ENCODE peak calls at places on chromosome 10, in seven cellular contexts. One of them, this sample, is unnamed.

GRCh38 chr10:114967071-114967470 is 29.1 kb downstream of the TRUB1 start:
- DNase-seq in omental fat pad: no peak
- DNase-seq in hypothalamus: no peak
- DNase-seq in astrocyte of the spinal cord: peak; percentile 33
- DNase-seq in NCI-H1694: no peak
- DNase-seq in mucosa of gallbladder: no peak
- DNase-seq in activated CD4-positive, alpha-beta T cell treated with anti-CD3 and anti-CD28 coated beads, Interleukin-2, amount 50 U/mL, for 48 hours: no peak
- DNase-seq in this sample: no peak

GRCh38 chr10:131897297-131897899 is 3.4 kb upstream of the PPP2R2D start:
- DNase-seq in hypothalamus: no peak
- DNase-seq in astrocyte of the spinal cord: no peak
- DNase-seq in NCI-H1694: no peak
- DNase-seq in omental fat pad: no peak
- DNase-seq in mucosa of gallbladder: no peak
- DNase-seq in activated CD4-positive, alpha-beta T cell treated with anti-CD3 and anti-CD28 coated beads, Interleukin-2, amount 50 U/mL, for 48 hours: no peak
- DNase-seq in this sample: no peak

GRCh38 chr10:80356563-80356999 is at the start of the genes DYDC1 and DYDC2:
- DNase-seq in hypothalamus: peak; percentile 38
- DNase-seq in activated CD4-positive, alpha-beta T cell treated with anti-CD3 and anti-CD28 coated beads, Interleukin-2, amount 50 U/mL, for 48 hours: peak; percentile 50
- DNase-seq in NCI-H1694: no peak
- DNase-seq in mucosa of gallbladder: peak; percentile 45
- DNase-seq in astrocyte of the spinal cord: no peak
- DNase-seq in omental fat pad: no peak
- DNase-seq in this sample: peak; percentile 35

GRCh38 chr10:24382979-24383663 is 174.2 kb downstream of the KIAA1217 start:
- DNase-seq in NCI-H1694: no peak
- DNase-seq in mucosa of gallbladder: peak; percentile 40
- DNase-seq in astrocyte of the spinal cord: no peak
- DNase-seq in activated CD4-positive, alpha-beta T cell treated with anti-CD3 and anti-CD28 coated beads, Interleukin-2, amount 50 U/mL, for 48 hours: no peak
- DNase-seq in omental fat pad: no peak
- DNase-seq in hypothalamus: no peak
- DNase-seq in this sample: peak; percentile 49

GRCh38 chr10:25522946-25523608 is 348.3 kb downstream of the GPR158 start:
- DNase-seq in activated CD4-positive, alpha-beta T cell treated with anti-CD3 and anti-CD28 coated beads, Interleukin-2, amount 50 U/mL, for 48 hours: no peak
- DNase-seq in hypothalamus: no peak
- DNase-seq in omental fat pad: no peak
- DNase-seq in mucosa of gallbladder: no peak
- DNase-seq in astrocyte of the spinal cord: peak; percentile 2
- DNase-seq in NCI-H1694: no peak
- DNase-seq in this sample: no peak

GRCh38 chr10:3992374-3993178 is 207.6 kb upstream of the KLF6 start:
- DNase-seq in activated CD4-positive, alpha-beta T cell treated with anti-CD3 and anti-CD28 coated beads, Interleukin-2, amount 50 U/mL, for 48 hours: no peak
- DNase-seq in astrocyte of the spinal cord: no peak
- DNase-seq in omental fat pad: no peak
- DNase-seq in hypothalamus: no peak
- DNase-seq in mucosa of gallbladder: no peak
- DNase-seq in NCI-H1694: no peak
- DNase-seq in this sample: no peak

GRCh38 chr10:88129013-88129412 is 265.6 kb downstream of the PTEN start:
- DNase-seq in mucosa of gallbladder: no peak
- DNase-seq in omental fat pad: no peak
- DNase-seq in hypothalamus: no peak
- DNase-seq in NCI-H1694: no peak
- DNase-seq in activated CD4-positive, alpha-beta T cell treated with anti-CD3 and anti-CD28 coated beads, Interleukin-2, amount 50 U/mL, for 48 hours: no peak
- DNase-seq in astrocyte of the spinal cord: no peak
- DNase-seq in this sample: no peak

GRCh38 chr10:51095444-51095843 is 21.2 kb downstream of the PRKG1 start:
- DNase-seq in mucosa of gallbladder: no peak
- DNase-seq in omental fat pad: no peak
- DNase-seq in hypothalamus: no peak
- DNase-seq in activated CD4-positive, alpha-beta T cell treated with anti-CD3 and anti-CD28 coated beads, Interleukin-2, amount 50 U/mL, for 48 hours: no peak
- DNase-seq in NCI-H1694: no peak
- DNase-seq in astrocyte of the spinal cord: no peak
- DNase-seq in this sample: no peak

GRCh38 chr10:98369801-98370200 is 45.2 kb downstream of the PYROXD2 start:
- DNase-seq in NCI-H1694: no peak
- DNase-seq in omental fat pad: no peak
- DNase-seq in astrocyte of the spinal cord: no peak
- DNase-seq in activated CD4-positive, alpha-beta T cell treated with anti-CD3 and anti-CD28 coated beads, Interleukin-2, amount 50 U/mL, for 48 hours: no peak
- DNase-seq in mucosa of gallbladder: no peak
- DNase-seq in hypothalamus: no peak
- DNase-seq in this sample: no peak

GRCh38 chr10:113550365-113550764 is 2.5 kb upstream of the HABP2 start:
- DNase-seq in NCI-H1694: no peak
- DNase-seq in astrocyte of the spinal cord: peak; percentile 19
- DNase-seq in omental fat pad: no peak
- DNase-seq in activated CD4-positive, alpha-beta T cell treated with anti-CD3 and anti-CD28 coated beads, Interleukin-2, amount 50 U/mL, for 48 hours: no peak
- DNase-seq in hypothalamus: no peak
- DNase-seq in mucosa of gallbladder: peak; percentile 25
- DNase-seq in this sample: no peak

GRCh38 chr10:86308056-86308455 is 58.5 kb downstream of the GRID1 start:
- DNase-seq in mucosa of gallbladder: no peak
- DNase-seq in omental fat pad: no peak
- DNase-seq in astrocyte of the spinal cord: no peak
- DNase-seq in activated CD4-positive, alpha-beta T cell treated with anti-CD3 and anti-CD28 coated beads, Interleukin-2, amount 50 U/mL, for 48 hours: no peak
- DNase-seq in NCI-H1694: no peak
- DNase-seq in hypothalamus: no peak
- DNase-seq in this sample: no peak

GRCh38 chr10:51666476-51666875 is 32.9 kb downstream of the CSTF2T start:
- DNase-seq in NCI-H1694: no peak
- DNase-seq in omental fat pad: no peak
- DNase-seq in astrocyte of the spinal cord: no peak
- DNase-seq in activated CD4-positive, alpha-beta T cell treated with anti-CD3 and anti-CD28 coated beads, Interleukin-2, amount 50 U/mL, for 48 hours: no peak
- DNase-seq in mucosa of gallbladder: no peak
- DNase-seq in hypothalamus: no peak
- DNase-seq in this sample: no peak

GRCh38 chr10:23525406-23525805 is 86.5 kb downstream of the OTUD1 start:
- DNase-seq in hypothalamus: no peak
- DNase-seq in omental fat pad: no peak
- DNase-seq in activated CD4-positive, alpha-beta T cell treated with anti-CD3 and anti-CD28 coated beads, Interleukin-2, amount 50 U/mL, for 48 hours: no peak
- DNase-seq in mucosa of gallbladder: peak; percentile 21
- DNase-seq in astrocyte of the spinal cord: peak; percentile 3
- DNase-seq in NCI-H1694: no peak
- DNase-seq in this sample: peak; percentile 13

GRCh38 chr10:21020545-21020944 is 123.4 kb upstream of the NEBL start:
- DNase-seq in NCI-H1694: no peak
- DNase-seq in mucosa of gallbladder: no peak
- DNase-seq in hypothalamus: no peak
- DNase-seq in omental fat pad: no peak
- DNase-seq in activated CD4-positive, alpha-beta T cell treated with anti-CD3 and anti-CD28 coated beads, Interleukin-2, amount 50 U/mL, for 48 hours: peak; percentile 31
- DNase-seq in astrocyte of the spinal cord: peak; percentile 9
- DNase-seq in this sample: peak; percentile 30